ENCODE peak calls at places on chromosomes 7 and 10, in six cellular contexts. J is GM12878, Y is HepG2, D is K562, V is GM12892, B is H1. N is an unnamed sample.

GRCh38 chr7:64951250-64951848 is 39.5 kb downstream of the ZNF117 start:
- DNase-seq in D (peak), B (no peak), V (no peak), J (peak), Y (peak), N (no peak)

GRCh38 chr10:95472304-95473088 is 88.7 kb downstream of the SORBS1 start:
- DNase-seq in V (no peak), D (peak), J (no peak), Y (peak), B (no peak), N (no peak)

GRCh38 chr7:69635572-69636190 is 37.4 kb downstream of the AUTS2 start:
- DNase-seq in J (no peak), B (no peak), D (no peak), Y (no peak), V (no peak), N (no peak)

GRCh38 chr10:30963994-30964930 is 67.4 kb downstream of the ZNF438 start:
- DNase-seq in V (no peak), J (no peak), D (no peak), Y (no peak), B (no peak), N (no peak)

GRCh38 chr10:69405221-69405620 is 11.5 kb downstream of the TACR2 start:
- DNase-seq in J (no peak), D (no peak), Y (no peak), B (no peak), V (no peak), N (no peak)

GRCh38 chr10:35194906-35195305 is 68.3 kb downstream of the CREM start:
- DNase-seq in V (no peak), B (no peak), D (peak), J (no peak), Y (no peak), N (no peak)

GRCh38 chr10:58179238-58179637 is 88.5 kb downstream of the IPMK start:
- DNase-seq in D (peak), J (no peak), B (no peak), Y (no peak), V (no peak), N (no peak)

GRCh38 chr10:68594405-68594804 is 34.3 kb downstream of the TET1 start:
- DNase-seq in Y (no peak), D (peak), B (no peak), V (no peak), J (no peak), N (no peak)

GRCh38 chr10:121994429-121994881 is 5.5 kb downstream of the TACC2 start:
- DNase-seq in B (peak), Y (no peak), J (no peak), V (no peak), D (no peak), N (no peak)

GRCh38 chr7:300048-300447 is 10.1 kb downstream of the FOXL3 start:
- DNase-seq in J (no peak), D (no peak), Y (no peak), V (no peak), B (no peak), N (no peak)

GRCh38 chr7:12540850-12541249 is 29.7 kb upstream of the SCIN start:
- DNase-seq in Y (no peak), D (no peak), V (no peak), B (no peak), J (no peak), N (no peak)
- TF ChIP-seq TAF1 in Y (no peak), D (no peak), V (no peak), B (no peak), J (no peak), N (no peak)

DNA sequence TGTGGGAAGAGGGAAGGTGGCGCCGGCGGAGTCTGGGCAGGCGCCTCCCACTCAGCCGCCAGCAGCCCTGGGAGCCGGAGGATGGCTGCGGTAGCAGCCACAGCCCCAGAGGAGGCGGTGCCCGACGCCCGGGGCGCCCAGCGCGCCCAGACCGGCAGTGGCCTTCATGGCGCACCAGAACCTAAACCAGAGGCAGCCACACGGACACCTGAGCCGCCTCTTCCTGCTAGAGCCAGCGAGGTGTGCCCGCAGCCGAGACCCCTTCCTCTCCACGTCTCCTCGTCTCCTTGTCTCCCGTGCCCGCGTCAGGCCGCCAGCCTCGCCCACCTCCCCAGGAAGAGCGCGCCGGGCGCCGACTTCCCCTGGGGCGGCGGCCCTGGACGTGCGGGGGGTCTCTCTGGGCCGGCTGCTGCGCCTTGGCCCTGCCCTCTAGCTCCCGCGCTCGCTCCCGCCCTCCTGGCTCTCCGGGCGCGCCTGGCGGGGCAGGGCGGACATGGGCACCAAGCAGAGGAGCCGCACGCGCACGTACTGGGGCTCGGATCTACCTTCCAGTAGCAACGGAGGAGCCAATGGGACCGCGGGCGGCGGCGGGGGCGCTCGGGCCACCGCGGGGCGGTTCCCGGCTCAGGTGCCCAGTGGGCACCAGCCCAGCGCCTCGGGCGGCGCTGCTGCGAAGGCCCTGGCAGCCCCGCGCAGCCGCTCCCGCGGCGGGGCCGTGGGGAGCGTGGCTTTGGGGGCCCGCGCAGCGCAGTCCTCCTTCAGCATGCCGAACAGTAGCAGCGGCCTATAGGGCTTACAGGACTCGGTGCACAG is 33.0 kb upstream of the SFTPD start:
- DNase-seq in Y (peak), D (no peak), B (peak), J (no peak), V (no peak), N (no peak)
- TF ChIP-seq POLR2A in Y (no peak), D (no peak), B (no peak), J (no peak), V (no peak), N (no peak)

DNA sequence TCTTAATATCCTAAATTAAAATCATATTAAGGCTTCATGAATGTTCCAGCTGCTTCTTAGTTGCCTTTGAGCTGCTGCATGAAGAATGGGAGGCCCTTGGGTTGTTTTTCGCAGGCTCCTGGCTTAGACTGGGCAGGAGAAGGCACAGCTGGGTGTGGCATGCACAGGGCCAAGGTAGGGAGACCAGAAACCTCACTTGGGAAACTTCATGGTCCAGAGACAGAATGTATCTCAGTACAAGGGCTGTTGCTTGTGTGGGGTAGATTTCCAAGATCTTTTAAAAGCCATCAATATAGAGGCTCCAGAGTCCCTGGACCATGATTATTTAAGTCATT is 49.9 kb downstream of the BUB3 start:
- DNase-seq in J (no peak), Y (no peak), D (no peak), V (no peak), B (peak), N (no peak)
- TF ChIP-seq TAF1 in J (no peak), Y (no peak), D (no peak), V (no peak), B (no peak), N (no peak)

GRCh38 chr7:105790996-105791395 is 85.4 kb downstream of the ATXN7L1 start:
- DNase-seq in V (no peak), B (no peak), J (no peak), Y (no peak), D (no peak), N (no peak)

GRCh38 chr7:105787071-105787470 is 89.3 kb downstream of the ATXN7L1 start:
- DNase-seq in V (no peak), J (no peak), B (no peak), D (no peak), Y (no peak), N (no peak)

GRCh38 chr7:105787793-105788192 is 88.6 kb downstream of the ATXN7L1 start:
- DNase-seq in Y (no peak), J (no peak), V (no peak), D (peak), B (no peak), N (no peak)

GRCh38 chr7:105788356-105788755 is 88.0 kb downstream of the ATXN7L1 start:
- DNase-seq in D (no peak), J (no peak), B (no peak), Y (no peak), V (no peak), N (no peak)

GRCh38 chr7:105788816-105789349 is 87.5 kb downstream of the ATXN7L1 start:
- DNase-seq in D (no peak), Y (no peak), B (no peak), V (no peak), J (no peak), N (no peak)
- TF ChIP-seq POLR2A in D (no peak), Y (no peak), B (no peak), V (no peak), J (no peak), N (no peak)

GRCh38 chr10:4771554-4772201 is 54.3 kb upstream of the AKR1E2 start:
- DNase-seq in Y (peak), D (no peak), B (no peak), J (no peak), V (no peak), N (no peak)
- TF ChIP-seq TAF1 in Y (no peak), D (no peak), B (no peak), J (no peak), V (no peak), N (no peak)

DNA sequence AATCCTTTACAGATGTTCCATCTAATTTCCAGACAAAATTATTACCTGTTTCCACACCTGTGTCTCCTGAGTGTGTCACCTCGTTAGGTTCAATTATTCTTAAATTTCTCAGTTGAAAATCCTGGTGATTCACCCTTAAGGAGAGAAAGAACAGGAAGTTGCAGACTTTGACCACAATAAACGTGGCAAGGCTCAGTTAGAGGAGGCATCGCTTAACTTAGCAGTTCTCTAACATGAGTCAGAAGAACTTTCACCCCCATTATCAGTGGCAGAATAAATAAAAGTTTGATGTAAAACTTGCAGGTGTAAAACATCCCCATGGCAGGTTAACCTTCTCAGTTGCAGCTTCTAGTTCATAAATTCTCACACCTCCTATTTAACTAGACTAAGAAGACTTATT is 8.3 kb downstream of the XPNPEP1 start:
- DNase-seq in J (peak), V (no peak), Y (peak), B (no peak), D (peak), N (no peak)
- TF ChIP-seq POLR2A in J (no peak), V (no peak), Y (no peak), B (no peak), D (no peak), N (no peak)

DNA sequence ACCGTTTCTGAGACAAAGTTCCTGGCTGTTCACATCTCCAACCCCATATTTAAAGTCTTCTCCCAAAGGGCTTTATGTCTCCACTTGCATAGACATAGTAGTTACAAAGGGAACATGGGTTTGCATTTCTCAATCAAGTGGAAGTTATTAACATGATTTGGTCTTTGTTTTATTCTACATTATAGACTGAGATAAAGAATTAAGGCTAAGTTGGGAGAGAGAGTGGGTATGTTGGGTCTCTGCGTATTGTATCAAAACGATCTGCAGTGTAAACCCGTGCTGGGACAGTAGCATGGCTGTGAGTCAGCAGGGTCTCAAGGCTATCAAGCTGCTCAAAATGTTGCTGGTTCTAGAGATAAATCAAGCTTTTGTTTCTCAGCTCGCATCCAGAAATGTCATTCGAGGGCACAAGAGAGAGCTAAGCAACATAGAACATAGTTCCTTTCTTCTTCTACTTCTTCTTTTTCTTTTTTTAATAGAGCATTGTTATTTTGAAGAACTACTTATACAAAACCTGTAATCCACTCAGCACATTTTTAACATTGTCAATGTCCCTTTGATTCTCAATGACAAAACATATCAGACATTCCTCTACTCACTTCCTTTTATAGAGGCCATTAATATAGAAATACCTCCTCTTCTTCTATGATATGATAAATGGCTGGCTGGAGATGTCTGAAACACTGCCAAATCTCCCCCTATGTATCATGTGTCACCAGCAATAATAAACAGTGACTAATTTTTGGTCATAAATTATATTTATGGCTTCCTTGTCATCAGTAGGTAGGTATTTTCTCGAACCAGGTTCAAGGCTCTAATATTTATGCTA is 34.5 kb upstream of the RHOBTB1 start:
- DNase-seq in V (no peak), B (no peak), J (no peak), D (peak), Y (peak), N (no peak)
- TF ChIP-seq TAF1 in V (no peak), B (no peak), J (no peak), D (peak), Y (no peak), N (no peak)

DNA sequence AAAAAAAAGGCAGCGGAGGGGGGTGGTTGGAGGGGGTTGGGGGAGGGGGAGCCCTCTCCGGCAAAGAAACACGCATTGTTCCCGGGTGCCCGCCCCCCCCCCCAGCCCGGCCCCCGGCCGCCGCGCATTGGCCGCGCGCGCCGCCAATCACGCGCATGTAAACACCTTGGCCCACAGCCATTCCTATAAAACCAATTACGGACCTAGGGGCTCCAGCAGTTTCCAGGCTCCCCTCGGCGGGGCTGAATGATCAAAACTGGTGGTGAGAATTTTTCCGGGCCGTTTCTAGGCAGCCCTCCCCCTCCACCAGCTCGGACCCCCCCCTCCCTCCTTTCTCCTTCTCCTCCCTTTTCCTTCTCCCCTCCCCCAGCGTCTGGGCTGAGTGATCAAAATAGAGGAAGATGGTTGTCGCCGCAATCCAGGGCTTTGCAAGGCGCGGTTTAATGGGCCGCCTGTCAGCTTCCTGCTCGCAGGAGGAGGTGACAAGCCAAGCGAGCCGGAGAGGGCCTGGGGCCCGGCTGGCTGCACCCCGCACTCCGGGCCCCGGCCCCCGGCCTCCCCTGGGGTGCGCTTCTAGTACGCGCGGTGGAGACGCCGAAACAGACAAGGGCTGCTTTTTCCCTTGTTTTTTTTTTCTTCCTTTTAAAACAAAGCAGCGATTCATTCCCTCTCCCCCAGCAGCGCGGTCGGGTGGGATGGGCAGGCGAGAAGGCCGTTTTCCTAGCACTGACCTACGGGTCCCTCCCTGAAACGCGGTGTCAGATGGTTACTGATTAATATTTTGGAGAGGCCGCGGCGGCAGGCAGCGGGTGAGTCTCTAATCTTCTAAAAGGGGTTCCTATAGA is 432 bp upstream of the TNRC18 start:
- DNase-seq in Y (peak), J (no peak), B (peak), D (peak), V (no peak), N (no peak)
- TF ChIP-seq POLR2A in Y (no peak), J (no peak), B (no peak), D (no peak), V (no peak), N (no peak)

N was measured in GM12891.